ENCODE peak calls at places on chromosomes 6 and 20, in eight cellular contexts. N, M, C, I, D, L, J and R are unnamed samples.

GRCh38 chr6:137665342-137665741 is 171.1 kb upstream of the OLIG3 start:
- DNase-seq in C (no peak), N (no peak), J (no peak), L (peak), D (no peak), M (no peak), I (no peak), R (no peak)

GRCh38 chr20:57588596-57588995 is 27.7 kb downstream of the PCK1 start:
- DNase-seq in M (no peak), J (no peak), I (no peak), C (no peak), N (no peak), L (no peak), D (no peak), R (peak)

GRCh38 chr6:10901751-10902150 is 14.9 kb downstream of the SYCP2L start:
- DNase-seq in C (no peak), I (no peak), L (no peak), D (peak), N (no peak), M (no peak), J (no peak), R (no peak)

GRCh38 chr20:32321390-32321789 is 36.7 kb upstream of the ASXL1 start:
- DNase-seq in L (no peak), N (no peak), I (no peak), J (no peak), M (no peak), D (no peak), C (no peak), R (no peak)

GRCh38 chr20:3238616-3239025 is 369 bp downstream of the SLC4A11 start:
- DNase-seq in C (no peak), J (peak), D (peak), I (no peak), M (no peak), N (peak), L (no peak), R (peak)

GRCh38 chr20:8573686-8574085 is 441.6 kb downstream of the PLCB1 start:
- DNase-seq in M (no peak), J (no peak), N (no peak), L (no peak), C (no peak), I (no peak), D (no peak), R (no peak)

GRCh38 chr6:79574636-79575035 is 37.4 kb upstream of the LCA5 start:
- DNase-seq in N (no peak), C (no peak), D (no peak), I (no peak), J (peak), M (peak), L (peak), R (no peak)

GRCh38 chr6:148175511-148176188 is 167.0 kb upstream of the SASH1 start:
- DNase-seq in D (no peak), N (no peak), L (no peak), M (no peak), J (peak), I (no peak), C (no peak), R (no peak)

GRCh38 chr20:45465492-45466266 is 3.9 kb upstream of the WFDC2 start:
- DNase-seq in L (no peak), C (no peak), I (no peak), N (no peak), J (no peak), D (no peak), M (no peak), R (no peak)

GRCh38 chr6:35494161-35494563 is 2.7 kb downstream of the TEAD3 start:
- DNase-seq in C (peak), L (no peak), N (no peak), D (no peak), J (no peak), M (no peak), I (no peak), R (no peak)

GRCh38 chr6:15385521-15385920 is 139.7 kb downstream of the JARID2 start:
- DNase-seq in L (no peak), D (no peak), J (no peak), I (no peak), C (no peak), N (peak), M (no peak), R (no peak)

GRCh38 chr6:87184762-87185250 is 29.4 kb downstream of the ZNF292 start:
- DNase-seq in M (peak), L (no peak), J (no peak), N (no peak), C (no peak), I (no peak), D (no peak), R (no peak)

GRCh38 chr6:56637640-56638039 is 5.0 kb downstream of the DST start:
- DNase-seq in C (no peak), L (peak), I (no peak), M (peak), N (no peak), J (peak), D (no peak), R (no peak)

GRCh38 chr6:23106951-23107350 is 537.6 kb downstream of the HDGFL1 start:
- DNase-seq in D (no peak), L (peak), I (no peak), C (no peak), M (no peak), J (peak), N (no peak), R (no peak)

GRCh38 chr6:164534070-164534766 is 775.2 kb downstream of the C6orf118 start:
- DNase-seq in C (no peak), I (no peak), J (no peak), M (no peak), L (no peak), N (no peak), D (no peak), R (no peak)

GRCh38 chr20:4730782-4731181 is 9.1 kb downstream of the PRND start:
- DNase-seq in C (no peak), N (no peak), L (no peak), I (no peak), D (no peak), M (peak), J (no peak), R (no peak)

GRCh38 chr6:6319947-6320811 is at the start of gene F13A1:
- DNase-seq in D (no peak), I (peak), M (peak), N (peak), J (no peak), C (peak), L (no peak), R (peak)

GRCh38 chr6:155543141-155543870 is 87.7 kb upstream of the NOX3 start:
- DNase-seq in N (no peak), C (no peak), D (no peak), I (no peak), L (no peak), M (no peak), J (no peak), R (no peak)

GRCh38 chr6:46655803-46656202 is 3.0 kb downstream of the SLC25A27 start:
- DNase-seq in D (no peak), M (peak), C (no peak), J (no peak), L (no peak), N (no peak), I (no peak), R (no peak)

GRCh38 chr6:18155864-18156396 is 708 bp downstream of the KDM1B start:
- DNase-seq in J (peak), M (peak), C (peak), D (peak), I (peak), N (no peak), L (peak), R (peak)

GRCh38 chr6:1547785-1548184 is 61.9 kb upstream of the FOXC1 start:
- DNase-seq in N (no peak), J (no peak), C (no peak), M (no peak), D (no peak), I (no peak), L (no peak), R (no peak)

GRCh38 chr20:49775229-49775693 is 37.4 kb upstream of the SLC9A8 start:
- DNase-seq in I (peak), M (peak), D (no peak), J (no peak), L (peak), C (peak), N (no peak), R (peak)

GRCh38 chr6:37127961-37128862 is 41.7 kb upstream of the PIM1 start:
- DNase-seq in M (peak), J (peak), C (peak), L (peak), N (no peak), D (no peak), I (no peak), R (peak)

GRCh38 chr6:43856005-43856765 is 86.2 kb downstream of the VEGFA start:
- DNase-seq in M (peak), L (peak), D (no peak), I (peak), N (no peak), C (peak), J (peak), R (no peak)

GRCh38 chr6:155158044-155158843 is 105.6 kb upstream of the CLDN20 start:
- DNase-seq in D (no peak), I (no peak), N (no peak), L (no peak), C (no peak), J (peak), M (no peak), R (no peak)

GRCh38 chr6:150550244-150550643 is 49.4 kb upstream of the PLEKHG1 start:
- DNase-seq in C (no peak), D (no peak), M (no peak), I (no peak), N (no peak), J (no peak), L (no peak), R (no peak)

GRCh38 chr6:117496383-117496990 is 14.0 kb downstream of the DCBLD1 start:
- DNase-seq in N (no peak), D (no peak), L (peak), M (no peak), J (peak), I (no peak), C (no peak), R (no peak)

GRCh38 chr6:102417368-102417767 is 1023.9 kb downstream of the GRIK2 start:
- DNase-seq in I (no peak), N (no peak), L (no peak), J (no peak), M (peak), D (no peak), C (no peak), R (no peak)

GRCh38 chr6:27545271-27546046 is 72.6 kb upstream of the ZNF184 start:
- DNase-seq in D (no peak), L (peak), J (peak), M (peak), I (no peak), N (no peak), C (no peak), R (no peak)

GRCh38 chr20:47784599-47785320 is 521 bp downstream of the SULF2 start:
- DNase-seq in D (no peak), C (peak), N (peak), J (peak), I (no peak), L (no peak), M (peak), R (peak)

GRCh38 chr20:2804921-2805681 is 4.7 kb upstream of the CPXM1 start:
- DNase-seq in N (peak), D (no peak), I (no peak), L (no peak), J (no peak), M (no peak), C (no peak), R (no peak)

GRCh38 chr6:45378324-45378926 is 691 bp upstream of the SUPT3H start:
- DNase-seq in I (no peak), J (no peak), C (peak), L (no peak), D (peak), M (no peak), N (peak), R (peak)

GRCh38 chr6:40681622-40682021 is 94.5 kb upstream of the LRFN2 start:
- DNase-seq in I (no peak), N (no peak), D (no peak), C (no peak), M (no peak), L (no peak), J (no peak), R (no peak)

GRCh38 chr6:25961619-25962367 is 809 bp upstream of the TRIM38 start:
- DNase-seq in M (peak), C (peak), L (no peak), J (no peak), N (no peak), I (no peak), D (no peak), R (no peak)

GRCh38 chr6:132365319-132365907 is 35.9 kb downstream of the MOXD1 start:
- DNase-seq in L (no peak), N (no peak), C (no peak), J (no peak), D (no peak), I (no peak), M (peak), R (no peak)

GRCh38 chr6:33613146-33613793 is 7.9 kb upstream of the ITPR3 start:
- DNase-seq in L (peak), M (no peak), N (no peak), J (peak), I (no peak), D (no peak), C (no peak), R (no peak)

GRCh38 chr20:10648651-10649050 is 25.1 kb downstream of the JAG1 start:
- DNase-seq in I (no peak), D (no peak), N (no peak), M (peak), C (no peak), L (peak), J (no peak), R (no peak)

GRCh38 chr6:156967852-156968251 is 190.7 kb downstream of the ARID1B start:
- DNase-seq in I (no peak), M (no peak), C (no peak), N (no peak), L (no peak), D (no peak), J (no peak), R (no peak)

GRCh38 chr6:148932731-148933130 is 185.9 kb downstream of the UST start:
- DNase-seq in C (no peak), J (no peak), D (no peak), N (no peak), I (no peak), L (peak), M (no peak), R (no peak)

GRCh38 chr6:160974304-160974771 is 17.2 kb upstream of the MAP3K4 start:
- DNase-seq in M (peak), I (no peak), C (peak), D (peak), N (no peak), J (peak), L (peak), R (peak)
- H3K27ac ChIP-seq in M (peak), I (peak), C (peak), D (peak), N (no peak), J (peak), L (no peak), R (no peak)

DNA sequence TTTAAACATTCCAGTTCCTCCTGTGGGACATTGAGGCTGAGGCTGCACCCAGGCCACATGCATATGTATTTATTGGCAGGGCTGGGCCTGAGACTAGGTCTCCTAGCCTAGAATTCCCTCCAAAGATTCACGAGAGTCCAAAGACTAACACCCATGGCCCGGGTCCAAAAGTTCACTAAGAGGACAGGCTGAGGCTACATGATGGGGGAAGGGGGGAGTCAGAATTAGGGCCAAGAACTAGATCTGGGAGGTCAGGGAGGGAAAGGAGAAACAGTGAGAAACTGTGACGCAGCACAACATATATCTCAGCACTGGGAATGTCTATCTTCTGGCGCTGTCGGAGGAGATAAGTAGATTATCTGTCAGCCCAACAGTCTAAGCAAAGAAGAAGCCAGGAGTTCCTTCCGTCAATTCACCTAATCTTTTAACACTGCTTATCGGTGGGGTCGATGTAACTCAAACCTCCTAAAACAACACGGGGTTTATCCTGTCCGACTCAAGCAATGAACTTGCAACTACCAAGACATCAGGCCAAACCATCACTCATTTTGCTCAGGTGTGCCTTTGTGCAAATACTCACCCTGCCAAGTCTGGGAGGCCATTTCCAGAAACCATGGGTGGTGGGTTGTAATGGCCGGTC is 43.2 kb downstream of the SNX5 start:
- DNase-seq in I (no peak), M (no peak), C (peak), N (no peak), D (no peak), L (no peak), J (no peak), R (no peak)
- H3K27ac ChIP-seq in I (no peak), M (no peak), C (no peak), N (no peak), D (peak), L (no peak), J (no peak), R (no peak)

GRCh38 chr6:16760536-16761468 is at the start of gene ATXN1:
- DNase-seq in J (peak), M (peak), C (peak), D (peak), L (peak), N (no peak), I (peak), R (no peak)
- H3K27ac ChIP-seq in J (peak), M (peak), C (peak), D (peak), L (peak), N (peak), I (peak), R (peak)

GRCh38 chr6:134902907-134903306 is 47.0 kb downstream of the ALDH8A1 start:
- DNase-seq in L (no peak), J (no peak), C (no peak), M (no peak), N (no peak), D (no peak), I (no peak), R (no peak)
- H3K27ac ChIP-seq in L (no peak), J (no peak), C (no peak), M (no peak), N (no peak), D (no peak), I (no peak), R (peak)